ENCODE peak calls at places on chromosomes 1 and 21, in eight cellular contexts. H is activated T-cell treated with anti-CD3 and anti-CD28 coated beads for 4 hours, T is NT2/D1, S is hepatic stellate cell, K is iris pigment epithelial cell, N is GM12865, J is neural crest cell, X is adipocyte. C is an unnamed sample.

GRCh38 chr1:161864577-161864976 is 98.5 kb downstream of the ATF6 start:
- DNase-seq in K (peak), T (no peak), H (no peak), S (peak), X (peak), J (no peak), N (no peak), C (no peak)

GRCh38 chr21:32994305-32994704 is 31.4 kb upstream of the OLIG2 start:
- DNase-seq in N (peak), T (peak), X (peak), J (no peak), S (peak), H (no peak), K (peak), C (no peak)

GRCh38 chr1:32494196-32494595 is 29.3 kb downstream of the ZBTB8B start:
- DNase-seq in H (no peak), J (no peak), S (peak), T (no peak), X (peak), K (peak), N (peak), C (no peak)

GRCh38 chr1:11550664-11551283 is 71.8 kb downstream of the DISP3 start:
- DNase-seq in K (peak), N (peak), T (peak), S (peak), X (peak), H (no peak), J (peak), C (peak)

GRCh38 chr1:109718495-109718894 is 6.4 kb downstream of the GSTM5 start:
- DNase-seq in H (no peak), X (no peak), T (no peak), K (peak), S (no peak), J (no peak), N (peak), C (no peak)

GRCh38 chr1:51622455-51622913 is 5.6 kb downstream of the OSBPL9 start:
- DNase-seq in K (peak), T (peak), N (peak), X (peak), H (no peak), S (peak), J (no peak), C (no peak)

GRCh38 chr1:159000627-159001026 is 9.1 kb upstream of the IFI16 start:
- DNase-seq in T (peak), N (no peak), H (no peak), K (peak), X (peak), S (peak), J (no peak), C (no peak)

GRCh38 chr1:246907472-246907871 is 24.3 kb downstream of the AHCTF1 start:
- DNase-seq in T (no peak), S (no peak), X (peak), H (no peak), K (peak), J (no peak), N (peak), C (no peak)

GRCh38 chr1:18950415-18951026 is 6.0 kb downstream of the IFFO2 start:
- DNase-seq in H (no peak), X (no peak), T (no peak), J (no peak), K (no peak), S (no peak), N (peak), C (peak)

GRCh38 chr1:183543619-183544204 is 46.5 kb downstream of the NCF2 start:
- DNase-seq in T (peak), K (peak), H (no peak), X (peak), N (peak), J (no peak), S (peak), C (peak)